ENCODE peak calls at places on chromosome 19, in ten cellular contexts. U, L, T, A, H, W, P, S, R and M are unnamed samples.

GRCh38 chr19:38711726-38712153 is 32.5 kb downstream of the CAPN12 start:
- DNase-seq in U (no peak), L (peak; percentile 60), T (peak; percentile 97), A (no peak), H (no peak), W (peak; percentile 88), P (peak; percentile 55), S (peak; percentile 73), R (peak; percentile 91), M (peak; percentile 91)

GRCh38 chr19:5395996-5396939 is 55.7 kb upstream of the PTPRS start:
- DNase-seq in U (peak; percentile 53), L (no peak), T (no peak), A (no peak), H (no peak), W (no peak), P (no peak), S (no peak), R (no peak), M (no peak)

GRCh38 chr19:5536337-5536894 is 31.3 kb downstream of the TINCR start:
- DNase-seq in U (peak; percentile 97), L (peak; percentile 15), T (peak; percentile 49), A (no peak), H (no peak), W (peak; percentile 63), P (peak; percentile 81), S (peak; percentile 68), R (peak; percentile 30), M (peak; percentile 54)

GRCh38 chr19:33374406-33374703 is 846 bp downstream of the CEBPG start:
- DNase-seq in U (no peak), L (no peak), T (no peak), A (no peak), H (peak; percentile 16), W (no peak), P (no peak), S (no peak), R (peak; percentile 23), M (peak; percentile 8)

GRCh38 chr19:6032381-6032780 is 54.4 kb upstream of the RANBP3 start:
- DNase-seq in U (no peak), L (no peak), T (no peak), A (no peak), H (no peak), W (no peak), P (no peak), S (no peak), R (no peak), M (no peak)

GRCh38 chr19:51687791-51688664 is 5.1 kb upstream of the SPACA6 start:
- DNase-seq in U (peak; percentile 83), L (no peak), T (peak; percentile 70), A (peak; percentile 68), H (no peak), W (peak; percentile 37), P (peak; percentile 70), S (peak; percentile 59), R (peak; percentile 55), M (peak; percentile 45)

GRCh38 chr19:35644987-35645679 is 3.0 kb upstream of the COX6B1 start:
- DNase-seq in U (peak; percentile 97), L (no peak), T (peak; percentile 58), A (peak; percentile 88), H (peak; percentile 92), W (no peak), P (peak; percentile 85), S (peak; percentile 88), R (peak; percentile 43), M (no peak)

GRCh38 chr19:38425810-38426466 is at the start of gene RASGRP4:
- DNase-seq in U (peak; percentile 75), L (no peak), T (no peak), A (peak; percentile 25), H (peak; percentile 81), W (no peak), P (peak; percentile 59), S (peak; percentile 69), R (no peak), M (no peak)

GRCh38 chr19:52923782-52924593 is 760 bp upstream of the ZNF888 start:
- DNase-seq in U (peak; percentile 70), L (no peak), T (no peak), A (peak; percentile 63), H (no peak), W (peak; percentile 13), P (peak; percentile 69), S (peak; percentile 88), R (peak; percentile 45), M (no peak)

GRCh38 chr19:13846533-13847032 is 30.4 kb upstream of the NANOS3 start:
- DNase-seq in U (peak; percentile 94), L (peak; percentile 85), T (peak; percentile 90), A (peak; percentile 87), H (peak; percentile 99), W (peak; percentile 97), P (peak; percentile 92), S (peak; percentile 96), R (peak; percentile 89), M (peak; percentile 91)

GRCh38 chr19:7748756-7749155 is 1.4 kb upstream of the CD209 start:
- DNase-seq in U (peak; percentile 96), L (no peak), T (no peak), A (no peak), H (peak; percentile 33), W (peak; percentile 11), P (no peak), S (no peak), R (peak; percentile 10), M (no peak)

GRCh38 chr19:35729763-35730162 is 12.0 kb downstream of the KMT2B start:
- DNase-seq in U (no peak), L (no peak), T (no peak), A (no peak), H (no peak), W (no peak), P (no peak), S (no peak), R (no peak), M (no peak)

GRCh38 chr19:3576696-3577443 is 4.1 kb downstream of the HMG20B start:
- DNase-seq in U (peak; percentile 88), L (no peak), T (peak; percentile 65), A (no peak), H (no peak), W (no peak), P (peak; percentile 60), S (no peak), R (peak; percentile 82), M (peak; percentile 56)